ENCODE peak calls at places on chromosomes 1 and 21, in six cellular contexts. L is left cardiac atrium; C is activated CD4-positive, alpha-beta T cell treated with anti-CD3 and anti-CD28 coated beads for 4 hours; K is caudate nucleus; P is GM23248; B is EL. X is an unnamed sample.
A peak's percentile ranks its signal among the peaks of the same experiment; 100 is the strongest.

GRCh38 chr1:182962554-182963115 is 9.7 kb upstream of the SHCBP1L start:
- DNase-seq in L (peak; percentile 84), C (no peak), K (peak; percentile 42), P (peak; percentile 97), B (peak; percentile 90), X (peak; percentile 91)

GRCh38 chr1:167663002-167663772 is 33.2 kb downstream of the RCSD1 start:
- DNase-seq in L (peak; percentile 53), C (no peak), K (no peak), P (peak; percentile 83), B (peak; percentile 76), X (no peak)

GRCh38 chr1:66231162-66232077 is 302.5 kb upstream of the SGIP1 start:
- DNase-seq in L (no peak), C (no peak), K (no peak), P (peak; percentile 84), B (peak; percentile 59), X (peak; percentile 40)

GRCh38 chr1:24888971-24889670 is 41.0 kb downstream of the RUNX3 start:
- DNase-seq in L (no peak), C (no peak), K (no peak), P (peak; percentile 91), B (peak; percentile 68), X (no peak)

GRCh38 chr1:115647507-115647906 is 5.7 kb downstream of the VANGL1 start:
- DNase-seq in L (no peak), C (peak; percentile 9), K (no peak), P (no peak), B (no peak), X (no peak)

GRCh38 chr1:247111636-247112478 is 7.7 kb upstream of the ZNF669 start:
- DNase-seq in L (peak; percentile 78), C (no peak), K (peak; percentile 41), P (peak; percentile 77), B (peak; percentile 69), X (peak; percentile 22)

GRCh38 chr1:63326473-63327380 is 4.4 kb downstream of the FOXD3 start:
- DNase-seq in L (no peak), C (no peak), K (no peak), P (no peak), B (no peak), X (peak; percentile 35)

GRCh38 chr21:34801519-34802132 is 132.8 kb downstream of the CLIC6 start:
- DNase-seq in L (no peak), C (peak; percentile 14), K (no peak), P (no peak), B (peak; percentile 31), X (peak; percentile 37)

GRCh38 chr1:155286544-155286943 is 9.3 kb downstream of the HCN3 start:
- DNase-seq in L (no peak), C (no peak), K (no peak), P (no peak), B (no peak), X (no peak)